ENCODE peak calls at places on chromosome 16, in seven cellular contexts. E, Z, S, T, J, Q and V are unnamed samples.

GRCh38 chr16:11098601-11099377 is 154.4 kb downstream of the CLEC16A start:
- DNase-seq in J (no peak), T (no peak), E (no peak), Z (no peak), S (no peak), Q (no peak), V (no peak)

GRCh38 chr16:25097304-25097988 is 14.1 kb upstream of the LCMT1 start:
- DNase-seq in S (no peak), Z (no peak), E (no peak), T (peak; percentile 41), Q (peak; percentile 41), J (no peak), V (no peak)

GRCh38 chr16:46884513-46885293 is 541 bp downstream of the GPT2 start:
- DNase-seq in S (no peak), T (no peak), Z (peak; percentile 45), E (no peak), J (peak; percentile 36), Q (peak; percentile 62), V (no peak)

GRCh38 chr16:88785106-88785924 is at the start of gene PIEZO1:
- DNase-seq in Z (peak; percentile 88), S (peak; percentile 70), E (peak; percentile 73), J (peak; percentile 46), T (no peak), Q (peak; percentile 79), V (peak; percentile 48)

GRCh38 chr16:53600076-53600475 is 97.1 kb upstream of the AKTIP start:
- DNase-seq in S (no peak), Q (no peak), J (no peak), E (no peak), Z (no peak), T (no peak), V (no peak)

GRCh38 chr16:21625026-21625425 is 25.6 kb downstream of the METTL9 start:
- DNase-seq in J (no peak), E (no peak), S (no peak), T (no peak), Z (no peak), Q (no peak), V (no peak)

GRCh38 chr16:56789360-56789759 is 59.4 kb downstream of the NUP93 start:
- DNase-seq in E (no peak), J (peak; percentile 40), S (peak; percentile 80), Z (peak; percentile 36), Q (peak; percentile 57), T (no peak), V (peak; percentile 55)

GRCh38 chr16:30185683-30186421 is 2.5 kb downstream of the CORO1A start:
- DNase-seq in S (no peak), J (no peak), T (no peak), Z (no peak), E (peak; percentile 77), Q (peak; percentile 99), V (peak; percentile 96)

GRCh38 chr16:72536673-72537435 is 364.9 kb upstream of the PMFBP1 start:
- DNase-seq in S (no peak), T (no peak), J (no peak), Z (no peak), E (no peak), Q (no peak), V (no peak)

GRCh38 chr16:89923640-89924297 is 627 bp downstream of the TUBB3 start:
- DNase-seq in T (no peak), Z (peak; percentile 47), E (no peak), Q (peak; percentile 35), S (no peak), J (peak; percentile 46), V (no peak)

GRCh38 chr16:73878616-73879015 is 418.0 kb upstream of the PSMD7 start:
- DNase-seq in Q (peak; percentile 67), T (peak; percentile 39), S (peak; percentile 78), Z (peak; percentile 72), J (peak; percentile 74), E (no peak), V (peak; percentile 57)

GRCh38 chr16:88713054-88713453 is 6.8 kb downstream of the CTU2 start:
- DNase-seq in T (no peak), S (no peak), E (no peak), Q (no peak), Z (no peak), J (no peak), V (no peak)

GRCh38 chr16:86316967-86317616 is 193.2 kb upstream of the FOXF1 start:
- DNase-seq in T (no peak), Q (no peak), E (no peak), S (no peak), Z (no peak), J (no peak), V (no peak)

GRCh38 chr16:12348733-12349704 is 372.5 kb downstream of the SNX29 start:
- DNase-seq in E (no peak), T (no peak), J (no peak), Z (no peak), S (no peak), Q (peak; percentile 74), V (no peak)

GRCh38 chr16:19524866-19525723 is 1.4 kb downstream of the CCP110 start:
- DNase-seq in Q (peak; percentile 23), J (peak; percentile 55), Z (peak; percentile 24), T (no peak), E (no peak), S (no peak), V (no peak)

DNA sequence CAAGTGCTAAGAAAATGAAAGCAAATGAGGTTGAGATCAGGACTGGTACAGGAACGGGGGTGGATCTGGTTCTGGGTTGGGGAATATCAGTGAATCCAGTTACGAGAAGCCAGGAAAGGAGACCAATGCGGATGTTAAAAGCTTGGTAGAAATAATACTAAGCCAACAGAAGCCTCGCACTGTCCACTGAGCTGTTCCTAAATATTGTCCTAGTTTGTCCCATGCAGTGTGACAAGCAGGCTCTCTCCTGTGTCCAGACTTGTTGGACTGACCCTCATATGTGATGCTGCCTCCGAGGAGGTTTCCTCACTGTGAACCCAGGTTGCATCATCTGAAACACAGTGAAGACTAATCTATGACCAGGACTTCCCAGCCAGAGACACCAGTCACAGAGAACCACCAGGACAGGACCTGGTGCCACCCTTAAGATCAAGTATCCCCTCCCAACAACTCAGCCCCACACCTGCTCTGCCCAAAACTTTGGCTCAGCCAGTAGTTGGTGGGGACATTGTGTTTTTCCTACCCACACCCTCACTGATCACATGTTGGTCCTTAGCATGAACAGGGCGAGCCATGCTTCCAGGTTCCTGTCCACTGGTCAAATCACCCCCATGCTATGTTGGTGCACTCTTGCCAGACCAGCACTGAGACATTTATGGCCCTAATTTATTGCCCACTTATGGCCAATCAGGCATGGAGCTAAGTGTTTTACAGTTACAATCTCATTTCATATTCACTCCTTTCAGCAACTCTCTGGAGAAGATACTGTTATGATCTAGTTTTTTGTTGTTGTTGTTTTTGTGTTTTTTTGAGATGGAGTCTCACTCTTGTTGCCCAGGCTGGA is 32.6 kb upstream of the SCNN1B start:
- DNase-seq in J (peak; percentile 7), T (no peak), E (no peak), Q (peak; percentile 19), Z (no peak), S (peak; percentile 20), V (no peak)
- H3K4me3 ChIP-seq in J (no peak overlapping the region), T (no peak overlapping the region), E (no peak overlapping the region), Q (no peak overlapping the region), Z (no peak overlapping the region), S (no peak overlapping the region), V (no peak overlapping the region)

DNA sequence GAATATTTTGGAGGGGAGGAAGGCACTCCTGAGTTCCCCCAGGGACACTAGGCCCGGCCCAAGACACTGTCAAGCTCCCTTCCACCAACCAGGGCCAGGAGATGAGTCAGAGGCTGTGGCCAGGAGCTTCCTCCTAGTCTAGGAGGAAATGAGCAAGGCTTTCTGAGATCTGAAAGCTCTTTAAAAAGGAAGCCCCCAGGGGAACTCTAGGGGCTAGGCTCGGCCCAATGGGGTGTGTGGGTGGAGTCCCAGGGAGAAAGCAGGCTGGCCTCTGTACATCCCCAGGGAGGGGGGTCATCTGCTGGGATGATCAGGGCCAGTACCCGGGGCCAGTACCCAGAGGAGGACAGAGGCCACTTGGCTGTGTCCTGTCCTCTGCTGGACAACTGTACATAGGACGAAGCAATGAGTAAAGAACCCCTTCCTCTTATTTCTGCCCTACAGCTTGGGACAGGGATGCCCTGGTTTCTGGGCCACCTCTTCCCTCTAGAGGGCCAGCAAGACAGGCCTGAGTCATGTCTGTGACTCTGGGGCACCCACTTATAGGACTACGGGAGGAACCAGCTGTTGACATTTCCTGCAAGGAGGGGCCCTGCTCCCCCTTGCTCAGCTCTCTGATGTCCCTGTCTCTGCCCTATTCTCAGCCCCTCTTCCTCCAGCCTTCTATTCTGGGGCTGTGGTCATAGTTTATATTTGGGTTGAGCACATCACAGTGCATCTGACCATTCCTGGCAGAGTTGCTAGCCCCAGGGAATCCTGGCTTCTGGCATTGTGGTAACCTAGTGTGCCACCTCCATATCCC is 2.7 kb downstream of the FHOD1 start:
- DNase-seq in S (peak; percentile 82), Z (peak; percentile 55), E (peak; percentile 83), T (no peak), J (peak; percentile 77), Q (peak; percentile 98), V (peak; percentile 74)
- H3K4me3 ChIP-seq in S (peak overlapping the region; percentile 74), Z (no peak overlapping the region), E (peak overlapping the region; percentile 14), T (peak overlapping the region; percentile 86), J (no peak overlapping the region), Q (peak overlapping the region; percentile 86), V (peak overlapping the region; percentile 21)

DNA sequence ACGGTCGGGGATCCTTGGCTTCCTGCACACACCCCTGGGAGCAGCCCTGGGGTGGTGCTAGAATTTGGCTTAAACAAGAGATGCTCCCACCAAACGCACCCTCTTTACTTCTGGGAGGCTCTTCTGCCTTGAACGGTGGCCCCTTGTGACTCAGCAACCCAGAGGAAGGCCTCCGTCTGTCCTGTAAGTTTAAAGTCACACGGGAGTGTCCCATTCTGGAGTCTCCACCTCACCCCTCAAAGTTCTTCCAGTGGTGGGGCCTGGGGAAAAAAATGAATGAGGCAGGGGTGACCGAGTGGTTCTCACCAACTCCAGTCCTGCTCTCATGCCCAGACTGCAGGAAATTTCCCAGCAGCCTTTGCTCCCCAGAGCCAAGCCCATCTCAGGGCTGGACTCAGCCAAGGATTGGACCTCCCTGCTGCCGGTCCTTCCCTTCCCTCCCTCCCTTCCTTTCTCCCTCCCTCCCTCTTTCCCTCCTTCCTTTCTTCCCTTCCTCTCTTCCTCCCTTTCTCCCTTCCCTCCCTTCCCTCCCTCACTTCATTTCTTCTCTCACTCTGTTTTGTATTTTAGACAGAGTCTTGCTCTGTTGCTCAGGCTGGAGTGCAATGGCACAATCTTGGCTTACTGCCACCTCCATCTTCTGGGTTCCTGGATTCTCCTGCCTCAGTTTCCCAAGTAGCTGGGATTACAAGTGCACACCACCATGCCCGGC is 11.4 kb downstream of the ITGAD start:
- DNase-seq in S (peak; percentile 81), Q (peak; percentile 18), E (no peak), J (no peak), Z (no peak), T (no peak), V (no peak)
- H3K4me3 ChIP-seq in S (peak overlapping the region; percentile 70), Q (no peak overlapping the region), E (no peak overlapping the region), J (no peak overlapping the region), Z (no peak overlapping the region), T (peak overlapping the region; percentile 22), V (no peak overlapping the region)

GRCh38 chr16:87390641-87391323 is 1.4 kb upstream of the MAP1LC3B start:
- DNase-seq in Q (no peak), E (no peak), S (no peak), J (no peak), T (no peak), Z (no peak), V (no peak)

GRCh38 chr16:87389245-87389644 is 2.9 kb upstream of the MAP1LC3B start:
- DNase-seq in T (no peak), S (no peak), Q (peak; percentile 33), Z (no peak), E (no peak), J (no peak), V (no peak)

GRCh38 chr16:87391324-87391949 is 699 bp upstream of the MAP1LC3B start:
- DNase-seq in Q (no peak), Z (peak; percentile 81), E (no peak), T (no peak), J (peak; percentile 75), S (peak; percentile 47), V (no peak)

GRCh38 chr16:87387942-87388817 is 4.0 kb upstream of the MAP1LC3B start:
- DNase-seq in J (peak; percentile 100), S (peak; percentile 100), Q (peak; percentile 99), Z (peak; percentile 97), E (peak; percentile 87), T (peak; percentile 96), V (peak; percentile 97)

GRCh38 chr16:87388818-87389134 is 3.4 kb upstream of the MAP1LC3B start:
- DNase-seq in E (no peak), S (no peak), Q (no peak), Z (no peak), J (no peak), T (no peak), V (no peak)
- H3K4me3 ChIP-seq in E (peak overlapping the region; percentile 14), S (no peak overlapping the region), Q (peak overlapping the region; percentile 35), Z (no peak overlapping the region), J (no peak overlapping the region), T (no peak overlapping the region), V (peak overlapping the region; percentile 42)